ENCODE peak calls at places on chromosomes 11 and 22, in six cellular contexts. A is activated CD8-positive, alpha-beta memory T cell treated with anti-CD3 and anti-CD28 coated beads for 1 hour; W is left cardiac atrium; S is mammary epithelial cell; E is colonic mucosa; Z is sigmoid colon. Y is an unnamed sample.

GRCh38 chr11:102807921-102808320 is 10.0 kb upstream of the MMP1 start:
- DNase-seq in E (no peak), S (no peak), W (no peak), Z (no peak), A (no peak), Y (no peak)

GRCh38 chr11:127674754-127675153 is 674.2 kb upstream of the KIRREL3 start:
- DNase-seq in S (no peak), W (no peak), Z (no peak), A (no peak), E (no peak), Y (no peak)

GRCh38 chr22:28021116-28021997 is 102.3 kb upstream of the PITPNB start:
- DNase-seq in W (peak; percentile 10), Z (peak; percentile 64), A (no peak), E (peak; percentile 13), S (no peak), Y (no peak)

GRCh38 chr11:88105952-88106351 is 69.3 kb downstream of the RAB38 start:
- DNase-seq in A (no peak), E (no peak), W (no peak), Z (no peak), S (no peak), Y (no peak)

GRCh38 chr11:130431337-130431773 is 2.9 kb upstream of the ADAMTS8 start:
- DNase-seq in A (no peak), E (peak; percentile 80), Z (peak; percentile 84), S (no peak), W (peak; percentile 69), Y (peak; percentile 70)

GRCh38 chr11:126280595-126280994 is 2.3 kb upstream of the TIRAP start:
- DNase-seq in Z (peak; percentile 68), S (no peak), W (no peak), E (no peak), A (no peak), Y (no peak)

GRCh38 chr11:125071408-125071807 is 8.3 kb downstream of the SLC37A2 start:
- DNase-seq in Z (peak; percentile 69), A (no peak), E (no peak), S (no peak), W (no peak), Y (no peak)

GRCh38 chr22:21443735-21444421 is 23.3 kb upstream of the TMEM191C start:
- DNase-seq in W (peak; percentile 14), S (no peak), E (no peak), A (no peak), Z (peak; percentile 42), Y (no peak)

GRCh38 chr11:12087075-12087775 is 23.2 kb upstream of the MICAL2 start:
- DNase-seq in S (peak; percentile 87), E (peak; percentile 52), W (peak; percentile 48), A (no peak), Z (no peak), Y (no peak)

GRCh38 chr22:37657590-37658132 is 862 bp upstream of the PDXP start:
- DNase-seq in Z (no peak), A (no peak), E (no peak), S (peak; percentile 29), W (no peak), Y (no peak)

GRCh38 chr11:28342704-28343103 is 234.5 kb downstream of the METTL15 start:
- DNase-seq in S (no peak), Z (no peak), A (no peak), E (no peak), W (no peak), Y (no peak)

GRCh38 chr22:19178659-19179471 is at the start of gene SLC25A1:
- DNase-seq in Z (peak; percentile 96), E (peak; percentile 94), W (peak; percentile 93), S (peak; percentile 88), A (peak; percentile 32), Y (peak; percentile 88)